ENCODE peak calls at places on chromosome 5, in nine cellular contexts. Z is skeletal muscle cell; E is NCI-H774; T is putamen; Y is activated T-helper 1 cell treated with anti-CD3 and anti-CD28 coated beads, Interleukin-12 subunit alpha, Interleukin-12 subunit beta, Interleukin-2, Interleukin-4 antibody, amounts not matched to agents 30 ng/mL and 10 ng/mL and 1 ng/mL, durations not matched to agents 14 hours and 24 hours and 36 hours; N is retinal pigment epithelial cell; P is stimulated activated CD8-positive, alpha-beta memory T cell treated with anti-CD3 and anti-CD28 coated beads, Interleukin-12 subunit alpha, Interleukin-12 subunit beta, amount 100 ng/mL, for 1 hour; W is NCI-H1417; L is fibroblast of lung. F is an unnamed sample.

GRCh38 chr5:13316191-13316590 is 628.3 kb downstream of the DNAH5 start:
- DNase-seq in Z (no peak), E (no peak), T (no peak), Y (no peak), N (peak), P (no peak), W (no peak), L (no peak), F (no peak)

GRCh38 chr5:124641154-124641792 is 105.2 kb downstream of the ZNF608 start:
- DNase-seq in Z (no peak), E (no peak), T (no peak), Y (no peak), N (no peak), P (no peak), W (no peak), L (no peak), F (no peak)

GRCh38 chr5:98397081-98397480 is 376.4 kb upstream of the RGMB start:
- DNase-seq in Z (peak), E (no peak), T (no peak), Y (no peak), N (no peak), P (no peak), W (no peak), L (peak), F (no peak)

GRCh38 chr5:175606409-175606808 is 51.5 kb upstream of the HRH2 start:
- DNase-seq in Z (no peak), E (no peak), T (no peak), Y (no peak), N (no peak), P (no peak), W (no peak), L (no peak), F (no peak)

GRCh38 chr5:107486489-107486888 is 184.2 kb downstream of the EFNA5 start:
- DNase-seq in Z (peak), E (no peak), T (no peak), Y (peak), N (no peak), P (no peak), W (no peak), L (no peak), F (no peak)

GRCh38 chr5:93595420-93596136 is 12.6 kb downstream of the NR2F1 start:
- DNase-seq in Z (no peak), E (no peak), T (no peak), Y (no peak), N (no peak), P (no peak), W (no peak), L (no peak), F (no peak)

GRCh38 chr5:134846641-134846960 is 833 bp downstream of the C5orf24 start:
- DNase-seq in Z (no peak), E (no peak), T (no peak), Y (no peak), N (no peak), P (peak), W (peak), L (no peak), F (no peak)

GRCh38 chr5:120388016-120388781 is 75.9 kb upstream of the PRR16 start:
- DNase-seq in Z (peak), E (no peak), T (no peak), Y (no peak), N (no peak), P (no peak), W (no peak), L (peak), F (no peak)

GRCh38 chr5:39432687-39433086 is 7.9 kb upstream of the DAB2 start:
- DNase-seq in Z (no peak), E (no peak), T (no peak), Y (no peak), N (no peak), P (no peak), W (no peak), L (no peak), F (no peak)

GRCh38 chr5:56900395-56900794 is 9.0 kb upstream of the SETD9 start:
- DNase-seq in Z (no peak), E (no peak), T (no peak), Y (no peak), N (no peak), P (no peak), W (no peak), L (no peak), F (no peak)

GRCh38 chr5:56211298-56211865 is 21.7 kb downstream of the ANKRD55 start:
- DNase-seq in Z (peak), E (no peak), T (no peak), Y (no peak), N (peak), P (no peak), W (no peak), L (peak), F (no peak)

GRCh38 chr5:2872676-2873075 is 121.2 kb upstream of the IRX2 start:
- DNase-seq in Z (no peak), E (no peak), T (no peak), Y (no peak), N (no peak), P (no peak), W (no peak), L (no peak), F (no peak)

GRCh38 chr5:71932649-71933338 is 174.5 kb upstream of the MAP1B start:
- DNase-seq in Z (no peak), E (peak), T (peak), Y (no peak), N (peak), P (no peak), W (peak), L (peak), F (no peak)

GRCh38 chr5:145936401-145937131 is at the start of gene SH3RF2:
- DNase-seq in Z (peak), E (no peak), T (no peak), Y (peak), N (peak), P (no peak), W (no peak), L (peak), F (no peak)

GRCh38 chr5:174843263-174844250 is 119.2 kb downstream of the MSX2 start:
- DNase-seq in Z (no peak), E (no peak), T (no peak), Y (no peak), N (no peak), P (no peak), W (no peak), L (peak), F (no peak)

GRCh38 chr5:115079934-115080623 is 89.6 kb downstream of the TRIM36 start:
- DNase-seq in Z (no peak), E (no peak), T (no peak), Y (no peak), N (no peak), P (no peak), W (peak), L (no peak), F (no peak)

GRCh38 chr5:167294861-167295685 is 996.4 kb upstream of the WWC1 start:
- DNase-seq in Z (peak), E (no peak), T (no peak), Y (no peak), N (peak), P (no peak), W (no peak), L (peak), F (no peak)

GRCh38 chr5:120609570-120609969 is 145.5 kb downstream of the PRR16 start:
- DNase-seq in Z (no peak), E (no peak), T (no peak), Y (no peak), N (no peak), P (no peak), W (no peak), L (no peak), F (no peak)

GRCh38 chr5:181170996-181171395 is 23.6 kb downstream of the OR2V2 start:
- DNase-seq in Z (no peak), E (no peak), T (no peak), Y (no peak), N (no peak), P (no peak), W (no peak), L (no peak), F (no peak)

GRCh38 chr5:178785999-178786398 is 55.5 kb upstream of the ZNF354A start:
- DNase-seq in Z (no peak), E (no peak), T (no peak), Y (no peak), N (no peak), P (no peak), W (no peak), L (no peak), F (no peak)

GRCh38 chr5:472076-472655 is 29.2 kb downstream of the EXOC3 start:
- DNase-seq in Z (no peak), E (no peak), T (peak), Y (no peak), N (no peak), P (no peak), W (peak), L (no peak), F (no peak)

GRCh38 chr5:40291338-40291737 is 388.4 kb upstream of the PTGER4 start:
- DNase-seq in Z (peak), E (no peak), T (no peak), Y (no peak), N (no peak), P (no peak), W (no peak), L (peak), F (no peak)

GRCh38 chr5:96821260-96821916 is 13.6 kb upstream of the ERAP1 start:
- DNase-seq in Z (no peak), E (no peak), T (no peak), Y (no peak), N (no peak), P (no peak), W (no peak), L (no peak), F (no peak)

GRCh38 chr5:15260347-15261278 is 239.4 kb upstream of the FBXL7 start:
- DNase-seq in Z (no peak), E (no peak), T (no peak), Y (no peak), N (no peak), P (no peak), W (no peak), L (peak), F (no peak)

GRCh38 chr5:126454535-126454934 is 31.3 kb downstream of the GRAMD2B start:
- DNase-seq in Z (no peak), E (no peak), T (no peak), Y (no peak), N (no peak), P (no peak), W (no peak), L (no peak), F (no peak)

GRCh38 chr5:156641690-156642089 is 208.4 kb upstream of the PPP1R2B start:
- DNase-seq in Z (no peak), E (no peak), T (no peak), Y (no peak), N (no peak), P (no peak), W (no peak), L (no peak), F (no peak)

GRCh38 chr5:128632264-128632663 is 94.2 kb upstream of the FBN2 start:
- DNase-seq in Z (peak), E (no peak), T (no peak), Y (no peak), N (no peak), P (no peak), W (no peak), L (no peak), F (no peak)

GRCh38 chr5:2005101-2006041 is 122.6 kb upstream of the IRX4 start:
- DNase-seq in Z (no peak), E (no peak), T (no peak), Y (no peak), N (no peak), P (no peak), W (no peak), L (no peak), F (no peak)

GRCh38 chr5:61000887-61001286 is 55.9 kb downstream of the NDUFAF2 start:
- DNase-seq in Z (no peak), E (no peak), T (no peak), Y (no peak), N (no peak), P (no peak), W (no peak), L (no peak), F (no peak)

GRCh38 chr5:138110266-138110963 is 26.6 kb downstream of the WNT8A start:
- DNase-seq in Z (no peak), E (no peak), T (no peak), Y (no peak), N (no peak), P (no peak), W (peak), L (no peak), F (no peak)

GRCh38 chr5:131965826-131966415 is 20.5 kb upstream of the MEIKIN start:
- DNase-seq in Z (no peak), E (no peak), T (no peak), Y (no peak), N (no peak), P (no peak), W (no peak), L (no peak), F (no peak)

GRCh38 chr5:66440202-66440680 is 156.0 kb upstream of the MAST4 start:
- DNase-seq in Z (no peak), E (no peak), T (no peak), Y (no peak), N (no peak), P (no peak), W (no peak), L (peak), F (no peak)

GRCh38 chr5:61619777-61620518 is 287.9 kb downstream of the ZSWIM6 start:
- DNase-seq in Z (no peak), E (no peak), T (peak), Y (no peak), N (no peak), P (no peak), W (no peak), L (no peak), F (no peak)

GRCh38 chr5:90119531-90119940 is 290.0 kb downstream of the CETN3 start:
- DNase-seq in Z (no peak), E (no peak), T (no peak), Y (no peak), N (no peak), P (no peak), W (no peak), L (no peak), F (no peak)

GRCh38 chr5:145925353-145925752 is 11.0 kb upstream of the SH3RF2 start:
- DNase-seq in Z (peak), E (no peak), T (no peak), Y (no peak), N (peak), P (no peak), W (no peak), L (peak), F (no peak)